ENCODE peak calls at places on chromosomes 1 and 21, in six cellular contexts. H, L, J, M, D and K are unnamed samples.

GRCh38 chr1:185478878-185479277 is 161.8 kb upstream of the IVNS1ABP start:
- DNase-seq in L (no peak), M (no peak), J (no peak), H (no peak), D (no peak), K (no peak)

GRCh38 chr1:58779059-58779754 is 4.6 kb downstream of the JUN start:
- DNase-seq in D (no peak), H (peak), L (no peak), M (peak), J (no peak), K (peak)

GRCh38 chr21:42599486-42599885 is 53.9 kb upstream of the PDE9A start:
- DNase-seq in M (no peak), J (no peak), L (no peak), H (no peak), D (no peak), K (no peak)

GRCh38 chr1:115454835-115455511 is 116.9 kb upstream of the NGF start:
- DNase-seq in L (no peak), M (no peak), D (no peak), J (no peak), H (peak), K (no peak)

GRCh38 chr1:171486048-171486519 is 754 bp downstream of the PRRC2C start:
- DNase-seq in L (peak), J (no peak), H (peak), M (peak), D (no peak), K (peak)

GRCh38 chr21:42614391-42614790 is 39.0 kb upstream of the PDE9A start:
- DNase-seq in J (no peak), D (no peak), L (no peak), H (no peak), M (no peak), K (no peak)

GRCh38 chr1:225549821-225550220 is 103.1 kb downstream of the ENAH start:
- DNase-seq in M (no peak), J (no peak), H (no peak), L (no peak), D (no peak), K (no peak)

GRCh38 chr1:68329096-68329835 is 96.9 kb upstream of the WLS start:
- DNase-seq in M (no peak), J (no peak), L (no peak), H (no peak), D (no peak), K (no peak)

GRCh38 chr1:150192012-150192411 is 42.3 kb downstream of the PLEKHO1 start:
- DNase-seq in H (peak), D (no peak), M (peak), L (no peak), J (no peak), K (peak)

GRCh38 chr1:107677674-107678073 is 287.3 kb downstream of the VAV3 start:
- DNase-seq in L (no peak), J (no peak), D (no peak), H (no peak), M (no peak), K (no peak)

GRCh38 chr21:37166733-37167132 is 93.7 kb downstream of the TTC3 start:
- DNase-seq in D (peak), H (no peak), M (peak), L (no peak), J (peak), K (no peak)

GRCh38 chr21:17854771-17855170 is 35.6 kb upstream of the C21orf91 start:
- DNase-seq in H (no peak), L (no peak), D (no peak), M (peak), J (no peak), K (peak)

GRCh38 chr1:40665335-40666171 is at the start of gene RIMS3:
- DNase-seq in L (peak), M (peak), D (no peak), H (peak), J (peak), K (peak)

GRCh38 chr1:158179301-158180041 is 1.2 kb upstream of the CD1D start:
- DNase-seq in L (no peak), D (no peak), J (no peak), H (no peak), M (no peak), K (peak)

GRCh38 chr1:235207202-235207565 is 46.1 kb upstream of the RBM34 start:
- DNase-seq in M (no peak), L (no peak), D (no peak), J (no peak), H (no peak), K (no peak)

DNA sequence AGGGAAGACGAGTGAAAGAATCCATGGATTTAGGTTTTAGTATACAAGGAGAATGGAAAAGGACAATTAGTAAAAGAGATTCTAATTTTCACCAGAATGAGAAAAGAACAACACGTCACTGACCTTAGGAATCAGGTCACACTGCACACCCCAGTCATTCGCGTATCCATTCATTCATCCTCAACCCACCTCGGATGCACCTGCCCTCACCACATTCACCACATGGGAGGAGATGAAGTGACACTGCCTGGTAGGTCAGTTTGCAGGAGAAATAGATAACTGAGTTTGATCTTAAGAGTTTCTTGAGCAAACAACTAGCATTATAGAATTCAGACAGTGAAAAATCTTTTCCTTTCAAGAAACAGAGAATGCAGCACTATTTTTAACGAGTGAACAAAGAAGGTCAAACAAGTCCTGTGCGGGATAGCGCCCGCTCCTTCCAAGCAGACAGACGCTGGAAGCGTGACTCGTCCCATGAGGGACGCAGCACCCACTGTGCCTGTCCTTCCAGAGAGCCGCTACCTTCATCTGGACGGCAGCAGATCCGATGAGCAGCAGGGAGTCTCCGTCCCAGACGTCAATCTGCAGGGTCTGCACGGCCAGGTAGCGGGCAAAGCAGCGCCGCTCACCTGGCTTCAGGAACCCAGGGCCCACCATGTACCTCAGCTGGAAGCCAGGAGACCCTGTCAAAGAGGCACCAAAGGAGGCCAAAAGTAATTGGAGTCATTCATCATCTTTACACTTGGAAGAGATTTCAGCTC is 101.7 kb downstream of the NPHP4 start:
- DNase-seq in D (no peak), J (no peak), M (no peak), L (no peak), H (no peak), K (no peak)
- H4K8ac ChIP-seq in D (no peak), J (no peak), M (no peak), L (no peak), H (no peak), K (no peak)

GRCh38 chr1:53166366-53166765 is 23.9 kb upstream of the SLC1A7 start:
- DNase-seq in H (no peak), D (no peak), M (no peak), L (no peak), J (no peak), K (no peak)
- H3K14ac ChIP-seq in H (no peak), D (no peak), M (no peak), L (no peak), J (no peak), K (no peak)

DNA sequence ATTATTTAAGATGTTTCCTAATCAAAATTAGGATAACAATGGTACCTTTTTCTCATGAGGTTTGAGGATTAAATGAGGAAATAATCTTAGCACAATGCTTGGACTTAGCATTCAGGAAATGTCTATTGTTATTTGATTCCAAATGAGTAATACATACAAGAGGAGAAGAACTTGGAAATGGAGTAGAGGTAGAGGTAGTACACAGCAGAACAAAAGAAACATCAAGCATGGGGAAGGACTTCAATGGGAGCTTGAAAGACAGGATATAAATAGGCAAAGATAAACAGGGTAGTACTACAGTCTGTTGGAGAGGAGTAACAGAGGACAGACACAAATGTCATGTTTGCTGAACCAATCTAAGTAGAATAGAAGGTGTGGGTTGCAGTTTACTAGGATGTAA is 59.5 kb upstream of the RGS2 start:
- DNase-seq in H (no peak), J (no peak), M (no peak), D (no peak), L (no peak), K (no peak)
- H4K8ac ChIP-seq in H (no peak), J (no peak), M (no peak), D (no peak), L (no peak), K (no peak)

GRCh38 chr21:19458295-19458694 is 1054.7 kb upstream of the TMPRSS15 start:
- DNase-seq in D (no peak), M (no peak), L (no peak), H (no peak), J (no peak), K (no peak)

GRCh38 chr21:19463966-19464365 is 1060.4 kb upstream of the TMPRSS15 start:
- DNase-seq in H (no peak), D (no peak), L (no peak), J (no peak), M (no peak), K (peak)

GRCh38 chr21:19461481-19462205 is 1058.1 kb upstream of the TMPRSS15 start:
- DNase-seq in J (no peak), H (no peak), M (peak), L (no peak), D (no peak), K (no peak)
- H3K14ac ChIP-seq in J (no peak), H (no peak), M (no peak), L (no peak), D (no peak), K (no peak)